ENCODE peak calls at places on chromosomes 13 and 19, in nine cellular contexts. G is choroid plexus epithelial cell; N is central memory CD4-positive, alpha-beta T cell; P is osteocyte; B is ACHN; L is retinal pigment epithelial cell; T is GDM1; R is neural crest cell; K is C1 segment of cervical spinal cord. I is an unnamed sample.

GRCh38 chr19:6803036-6803404 is 30.5 kb downstream of the VAV1 start:
- DNase-seq in B (no peak), G (no peak), L (no peak), K (no peak), R (no peak), P (no peak), T (no peak), N (no peak), I (no peak)

GRCh38 chr13:75596657-75597182 is 39.4 kb upstream of the LMO7 start:
- DNase-seq in P (no peak), G (no peak), T (no peak), K (no peak), B (no peak), L (no peak), R (no peak), N (no peak), I (peak)

GRCh38 chr13:113875829-113876228 is 12.0 kb upstream of the GAS6 start:
- DNase-seq in R (no peak), G (no peak), B (no peak), L (no peak), N (peak), K (no peak), P (no peak), T (no peak), I (no peak)

GRCh38 chr13:102073251-102073650 is 328.6 kb downstream of the FGF14 start:
- DNase-seq in N (no peak), T (no peak), G (no peak), R (no peak), K (no peak), B (no peak), P (no peak), L (peak), I (no peak)

GRCh38 chr13:26327905-26328304 is 74.0 kb downstream of the CDK8 start:
- DNase-seq in B (no peak), N (no peak), R (no peak), K (no peak), G (peak), T (no peak), P (no peak), L (no peak), I (no peak)

GRCh38 chr19:604355-604754 is 14.7 kb downstream of the HCN2 start:
- DNase-seq in L (no peak), T (no peak), N (no peak), B (no peak), G (no peak), R (no peak), K (no peak), P (no peak), I (no peak)

GRCh38 chr19:49635530-49636229 is 4.3 kb downstream of the RRAS start:
- DNase-seq in T (no peak), G (peak), K (no peak), N (no peak), B (peak), L (no peak), R (no peak), P (no peak), I (no peak)

GRCh38 chr13:35881360-35881759 is 249.8 kb downstream of the DCLK1 start:
- DNase-seq in P (no peak), B (no peak), K (peak), R (no peak), G (peak), N (no peak), T (no peak), L (no peak), I (no peak)

GRCh38 chr13:112748947-112749346 is 59.1 kb downstream of the ATP11A start:
- DNase-seq in L (no peak), G (no peak), B (no peak), K (no peak), N (no peak), T (no peak), R (no peak), P (no peak), I (no peak)

GRCh38 chr13:111388851-111389500 is 68.5 kb downstream of the TEX29 start:
- DNase-seq in P (peak), B (no peak), L (no peak), N (no peak), T (no peak), K (no peak), R (no peak), G (no peak), I (no peak)

GRCh38 chr19:9146882-9147281 is 6.7 kb downstream of the ZNF317 start:
- DNase-seq in R (no peak), G (no peak), B (no peak), T (no peak), P (no peak), N (no peak), K (no peak), L (no peak), I (no peak)

GRCh38 chr13:98535501-98536357 is 41.2 kb downstream of the STK24 start:
- DNase-seq in N (no peak), G (peak), P (no peak), T (no peak), K (no peak), B (no peak), R (no peak), L (no peak), I (no peak)

GRCh38 chr13:20411638-20412342 is 113.9 kb downstream of the CRYL1 start:
- DNase-seq in G (no peak), R (no peak), P (no peak), B (no peak), K (no peak), N (peak), L (no peak), T (peak), I (no peak)

GRCh38 chr13:73428137-73428536 is 369.3 kb downstream of the KLF5 start:
- DNase-seq in B (peak), R (no peak), G (peak), P (no peak), T (no peak), L (peak), N (no peak), K (no peak), I (peak)

GRCh38 chr13:55230570-55230908 is 1910.2 kb upstream of the PRR20A start:
- DNase-seq in N (no peak), R (no peak), L (no peak), P (no peak), B (no peak), K (no peak), T (no peak), G (no peak), I (no peak)

GRCh38 chr13:39051157-39051556 is 12.9 kb downstream of the NHLRC3 start:
- DNase-seq in G (peak), N (no peak), L (peak), R (no peak), K (no peak), P (no peak), T (peak), B (peak), I (peak)

GRCh38 chr13:65293530-65294198 is 1936.5 kb downstream of the PCDH9 start:
- DNase-seq in B (no peak), L (no peak), R (no peak), N (no peak), G (no peak), T (no peak), P (no peak), K (no peak), I (no peak)

GRCh38 chr19:30256510-30256850 is 115.7 kb upstream of the ZNF536 start:
- DNase-seq in K (no peak), P (no peak), T (no peak), B (no peak), L (no peak), R (no peak), G (no peak), N (no peak), I (no peak)

GRCh38 chr13:105441406-105441805 is 1094.1 kb downstream of the EFNB2 start:
- DNase-seq in G (peak), L (no peak), T (no peak), N (no peak), R (no peak), P (no peak), K (no peak), B (no peak), I (peak)

GRCh38 chr19:35710784-35711723 is 6.7 kb downstream of the ZBTB32 start:
- DNase-seq in N (no peak), L (no peak), T (no peak), B (no peak), R (no peak), P (no peak), G (no peak), K (no peak), I (no peak)

I was measured in EH.